ENCODE peak calls at places on chromosomes 16 and 17, in nine cellular contexts. I is aorta, J is cardiac muscle cell, X is neuronal stem cell, B is upper lobe of left lung, C is suprapubic skin, U is kidney, F is fibroblast of lung, K is PC-3. M is an unnamed sample.

GRCh38 chr16:88347656-88348376 is 34.9 kb upstream of the ZNF469 start:
- DNase-seq in I (peak), J (no peak), X (no peak), B (peak), C (no peak), U (peak), F (no peak), K (no peak), M (no peak)

GRCh38 chr17:21676281-21677111 is 15.8 kb upstream of the KCNJ18 start:
- DNase-seq in I (peak), J (no peak), X (no peak), B (peak), C (peak), U (peak), F (no peak), K (no peak), M (no peak)

GRCh38 chr16:23466162-23466885 is 13.3 kb upstream of the COG7 start:
- DNase-seq in I (peak), J (no peak), X (no peak), B (no peak), C (no peak), U (no peak), F (peak), K (peak), M (no peak)

GRCh38 chr16:61887903-61888302 is 148.3 kb downstream of the CDH8 start:
- DNase-seq in I (no peak), J (peak), X (no peak), B (no peak), C (no peak), U (no peak), F (peak), K (peak), M (no peak)

GRCh38 chr17:62950067-62950466 is 16.0 kb upstream of the TANC2 start:
- DNase-seq in I (no peak), J (peak), X (no peak), B (no peak), C (no peak), U (no peak), F (peak), K (peak), M (no peak)

GRCh38 chr17:3973498-3974137 is 9.4 kb upstream of the ATP2A3 start:
- DNase-seq in I (no peak), J (no peak), X (no peak), B (no peak), C (no peak), U (peak), F (no peak), K (no peak), M (no peak)

GRCh38 chr17:66301418-66301863 is 972 bp upstream of the PRKCA start:
- DNase-seq in I (no peak), J (peak), X (no peak), B (no peak), C (no peak), U (no peak), F (no peak), K (no peak), M (no peak)

GRCh38 chr16:53768593-53768992 is 64.6 kb downstream of the FTO start:
- DNase-seq in I (no peak), J (no peak), X (no peak), B (no peak), C (no peak), U (no peak), F (peak), K (peak), M (peak)

GRCh38 chr16:82694239-82694874 is 67.6 kb downstream of the CDH13 start:
- DNase-seq in I (no peak), J (no peak), X (no peak), B (no peak), C (no peak), U (no peak), F (peak), K (peak), M (no peak)

GRCh38 chr16:28131210-28131609 is 67.7 kb upstream of the GSG1L start:
- DNase-seq in I (no peak), J (no peak), X (no peak), B (no peak), C (no peak), U (no peak), F (no peak), K (no peak), M (no peak)

GRCh38 chr17:77421635-77421982 is 280.8 kb downstream of the SEC14L1 start:
- DNase-seq in I (no peak), J (no peak), X (no peak), B (no peak), C (no peak), U (no peak), F (no peak), K (no peak), M (no peak)

GRCh38 chr16:38941-39892 is 14.2 kb downstream of the POLR3K start:
- DNase-seq in I (no peak), J (no peak), X (no peak), B (no peak), C (no peak), U (peak), F (no peak), K (peak), M (no peak)

GRCh38 chr16:68455631-68456030 is 7.3 kb upstream of the SMPD3 start:
- DNase-seq in I (no peak), J (no peak), X (no peak), B (no peak), C (no peak), U (no peak), F (no peak), K (no peak), M (no peak)

GRCh38 chr16:10539256-10539655 is 41.1 kb downstream of the EMP2 start:
- DNase-seq in I (peak), J (no peak), X (no peak), B (no peak), C (no peak), U (no peak), F (no peak), K (peak), M (no peak)

GRCh38 chr17:62706598-62707424 is 79.3 kb downstream of the MRC2 start:
- DNase-seq in I (peak), J (no peak), X (no peak), B (no peak), C (peak), U (no peak), F (no peak), K (no peak), M (no peak)

GRCh38 chr17:69144621-69145255 is 3.0 kb upstream of the ABCA6 start:
- DNase-seq in I (no peak), J (no peak), X (no peak), B (no peak), C (no peak), U (no peak), F (no peak), K (no peak), M (no peak)

GRCh38 chr16:57862698-57863433 is 60.6 kb upstream of the KIFC3 start:
- DNase-seq in I (no peak), J (peak), X (no peak), B (no peak), C (no peak), U (no peak), F (no peak), K (no peak), M (no peak)

GRCh38 chr17:67162771-67163170 is 82.2 kb downstream of the HELZ start:
- DNase-seq in I (no peak), J (no peak), X (no peak), B (no peak), C (no peak), U (no peak), F (no peak), K (no peak), M (no peak)

GRCh38 chr16:64830653-64831052 is 291.2 kb downstream of the CDH11 start:
- DNase-seq in I (no peak), J (no peak), X (no peak), B (no peak), C (no peak), U (no peak), F (peak), K (peak), M (no peak)

GRCh38 chr16:58498341-58499091 is 1.4 kb upstream of the NDRG4 start:
- DNase-seq in I (peak), J (no peak), X (no peak), B (no peak), C (no peak), U (peak), F (no peak), K (no peak), M (no peak)

DNA sequence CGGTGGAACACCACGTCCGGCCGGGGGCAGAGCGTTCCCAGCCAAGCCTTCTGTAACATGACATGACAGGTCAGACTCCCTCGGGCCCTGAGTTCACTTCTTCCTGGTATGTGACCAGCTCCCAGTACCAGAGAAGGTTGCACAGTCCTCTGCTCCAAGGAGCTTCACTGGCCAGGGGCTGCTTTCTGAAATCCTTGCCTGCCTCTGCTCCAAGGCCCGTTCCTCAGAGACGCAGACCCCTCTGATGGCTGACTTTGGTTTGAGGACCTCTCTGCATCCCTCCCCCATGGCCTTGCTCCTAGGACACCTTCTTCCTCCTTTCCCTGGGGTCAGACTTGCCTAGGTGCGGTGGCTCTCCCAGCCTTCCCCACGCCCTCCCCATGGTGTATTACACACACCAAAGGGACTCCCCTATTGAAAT is 1.7 kb downstream of the GAA start:
- DNase-seq in I (peak), J (no peak), X (no peak), B (no peak), C (no peak), U (peak), F (no peak), K (no peak), M (no peak)
- H3K27ac ChIP-seq in I (no peak), J (no peak), X (no peak), B (no peak), C (no peak), U (no peak), F (no peak), K (no peak), M (no peak)

GRCh38 chr17:2755941-2756724 is 6.7 kb upstream of the CCDC92B start:
- DNase-seq in I (no peak), J (peak), X (peak), B (no peak), C (no peak), U (no peak), F (no peak), K (no peak), M (no peak)
- H3K27ac ChIP-seq in I (no peak), J (no peak), X (no peak), B (no peak), C (no peak), U (no peak), F (no peak), K (no peak), M (no peak)

DNA sequence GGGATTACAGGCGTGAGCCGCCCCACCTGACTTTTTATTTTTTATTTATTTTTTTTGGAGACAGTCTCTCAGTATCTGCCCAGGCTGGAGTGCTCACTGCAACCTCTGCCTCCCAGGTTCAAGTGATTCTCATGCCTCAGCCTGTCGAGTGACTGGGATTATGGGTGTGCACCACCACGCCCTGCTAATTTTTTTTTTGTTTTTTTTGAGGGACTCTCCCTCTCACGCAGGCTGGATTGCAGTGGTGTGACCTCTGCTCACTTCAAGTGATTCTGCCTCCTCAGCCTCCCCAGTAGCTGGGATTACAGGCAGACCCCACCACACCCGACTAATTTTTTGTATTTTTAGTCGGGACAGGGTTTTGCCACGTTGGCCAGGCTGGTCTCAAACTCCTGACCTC is 7.7 kb downstream of the ZNF207 start:
- DNase-seq in I (no peak), J (no peak), X (no peak), B (no peak), C (no peak), U (no peak), F (no peak), K (no peak), M (no peak)
- H3K27ac ChIP-seq in I (no peak), J (no peak), X (no peak), B (no peak), C (no peak), U (no peak), F (no peak), K (no peak), M (no peak)

GRCh38 chr17:52025231-52025630 is 133.3 kb downstream of the CA10 start:
- DNase-seq in I (no peak), J (no peak), X (no peak), B (no peak), C (no peak), U (no peak), F (peak), K (no peak), M (no peak)

GRCh38 chr17:52026075-52026474 is 132.4 kb downstream of the CA10 start:
- DNase-seq in I (no peak), J (no peak), X (no peak), B (no peak), C (no peak), U (no peak), F (no peak), K (no peak), M (no peak)

GRCh38 chr17:52024296-52024870 is 134.1 kb downstream of the CA10 start:
- DNase-seq in I (no peak), J (no peak), X (no peak), B (no peak), C (no peak), U (no peak), F (peak), K (no peak), M (no peak)

GRCh38 chr17:52027620-52028019 is 130.9 kb downstream of the CA10 start:
- DNase-seq in I (no peak), J (no peak), X (no peak), B (no peak), C (no peak), U (no peak), F (peak), K (peak), M (no peak)

DNA sequence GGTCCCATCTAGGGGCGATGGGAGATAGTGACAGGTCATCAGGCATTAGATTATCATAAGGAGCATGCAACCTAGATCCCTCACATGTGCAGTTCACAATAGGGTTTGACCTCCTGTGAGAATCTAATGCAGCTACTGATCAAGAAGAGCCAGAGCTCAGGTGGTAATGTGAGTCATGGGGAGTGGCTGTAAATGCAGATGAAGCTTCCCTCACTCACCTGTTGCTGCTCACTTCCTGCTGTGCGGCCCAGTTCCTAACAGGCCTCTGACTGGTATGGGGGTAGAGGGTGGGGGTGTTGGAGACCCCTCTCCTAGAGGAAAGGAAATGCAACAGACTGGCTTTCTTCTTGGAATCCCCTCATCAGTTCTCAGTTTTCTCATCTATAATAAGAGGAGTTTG is 131.4 kb downstream of the CA10 start:
- DNase-seq in I (no peak), J (no peak), X (no peak), B (no peak), C (no peak), U (no peak), F (peak), K (peak), M (no peak)
- H3K27ac ChIP-seq in I (no peak), J (no peak), X (no peak), B (no peak), C (no peak), U (no peak), F (no peak), K (peak), M (no peak)

GRCh38 chr16:86344881-86345280 is 165.4 kb upstream of the FOXF1 start:
- DNase-seq in I (no peak), J (no peak), X (no peak), B (no peak), C (no peak), U (no peak), F (no peak), K (no peak), M (no peak)
- H3K27ac ChIP-seq in I (no peak), J (no peak), X (no peak), B (peak), C (no peak), U (no peak), F (no peak), K (no peak), M (no peak)

M was measured in caudate nucleus.